ENCODE peak calls at places on chromosomes 16 and 17, in five cellular contexts. Z is CD4-positive, alpha-beta T cell; Q is NCI-H69; C is HFFc6; I is CD4-positive, alpha-beta memory T cell. E is an unnamed sample.

GRCh38 chr16:3979070-3979469 is 98.6 kb upstream of the CREBBP start:
- DNase-seq in Z (no peak), Q (no peak), C (no peak), I (no peak), E (no peak)

GRCh38 chr16:89658221-89658879 is 714 bp downstream of the SPATA33 start:
- DNase-seq in Z (no peak), Q (peak; percentile 35), C (no peak), I (no peak), E (no peak)

GRCh38 chr16:2799852-2800226 is 1.6 kb downstream of the PRSS41 start:
- DNase-seq in Z (no peak), Q (peak; percentile 86), C (no peak), I (no peak), E (no peak)

GRCh38 chr16:49484454-49484853 is 110.8 kb downstream of the C16orf78 start:
- DNase-seq in Z (peak; percentile 29), Q (peak; percentile 61), C (no peak), I (no peak), E (no peak)

GRCh38 chr17:75634376-75634740 is 1.1 kb downstream of the SMIM5 start:
- DNase-seq in Z (no peak), Q (no peak), C (no peak), I (no peak), E (no peak)

GRCh38 chr16:35574454-35575431 is 2115.3 kb downstream of the TP53TG3F start:
- DNase-seq in Z (no peak), Q (no peak), C (no peak), I (no peak), E (no peak)

GRCh38 chr16:24539850-24540484 is 601 bp downstream of the RBBP6 start:
- DNase-seq in Z (no peak), Q (peak; percentile 87), C (no peak), I (no peak), E (peak; percentile 47)

GRCh38 chr17:80486692-80487091 is 10.3 kb upstream of the NPTX1 start:
- DNase-seq in Z (no peak), Q (no peak), C (no peak), I (no peak), E (no peak)

GRCh38 chr17:75575728-75576127 is 11.9 kb upstream of the MYO15B start:
- DNase-seq in Z (no peak), Q (no peak), C (no peak), I (no peak), E (no peak)

GRCh38 chr16:72241930-72242329 is 70.0 kb upstream of the PMFBP1 start:
- DNase-seq in Z (no peak), Q (peak; percentile 61), C (peak; percentile 54), I (no peak), E (no peak)

GRCh38 chr17:60135951-60136666 is 13.7 kb upstream of the CA4 start:
- DNase-seq in Z (no peak), Q (peak; percentile 19), C (no peak), I (no peak), E (no peak)

GRCh38 chr16:30904114-30904780 is 7.8 kb downstream of the CTF1 start:
- DNase-seq in Z (no peak), Q (no peak), C (no peak), I (no peak), E (no peak)

GRCh38 chr16:1990336-1991134 is 765 bp downstream of the SYNGR3 start:
- DNase-seq in Z (peak; percentile 52), Q (peak; percentile 83), C (no peak), I (no peak), E (no peak)

GRCh38 chr16:88619859-88620655 is 18.3 kb upstream of the IL17C start:
- DNase-seq in Z (peak; percentile 66), Q (no peak), C (no peak), I (peak; percentile 92), E (no peak)

GRCh38 chr16:15827299-15827698 is 29.5 kb downstream of the MYH11 start:
- DNase-seq in Z (no peak), Q (no peak), C (no peak), I (no peak), E (no peak)

GRCh38 chr17:8393470-8394231 is 4.0 kb downstream of the RNF222 start:
- DNase-seq in Z (peak; percentile 21), Q (peak; percentile 4), C (no peak), I (peak; percentile 54), E (no peak)

GRCh38 chr16:12637002-12637401 is 166.7 kb downstream of the CPPED1 start:
- DNase-seq in Z (no peak), Q (peak; percentile 34), C (no peak), I (no peak), E (no peak)

GRCh38 chr16:25941800-25942558 is 250.2 kb downstream of the HS3ST4 start:
- DNase-seq in Z (no peak), Q (no peak), C (no peak), I (no peak), E (no peak)

GRCh38 chr16:88504489-88505404 is 51.7 kb downstream of the ZFPM1 start:
- DNase-seq in Z (no peak), Q (peak; percentile 81), C (no peak), I (no peak), E (no peak)

GRCh38 chr16:28212532-28212873 is 738 bp upstream of the XPO6 start:
- DNase-seq in Z (no peak), Q (peak; percentile 48), C (peak; percentile 24), I (no peak), E (no peak)

GRCh38 chr16:54297154-54297553 is 10.6 kb upstream of the IRX3 start:
- DNase-seq in Z (no peak), Q (no peak), C (no peak), I (no peak), E (no peak)

GRCh38 chr17:76088868-76089576 is 10.0 kb downstream of the ZACN start:
- DNase-seq in Z (no peak), Q (no peak), C (no peak), I (no peak), E (no peak)

GRCh38 chr17:45013021-45013997 is 38.1 kb downstream of the DCAKD start:
- DNase-seq in Z (no peak), Q (peak; percentile 95), C (no peak), I (no peak), E (no peak)

GRCh38 chr16:27929818-27930217 is 133.7 kb downstream of the GSG1L start:
- DNase-seq in Z (no peak), Q (no peak), C (no peak), I (no peak), E (no peak)

GRCh38 chr17:27038676-27039075 is 255.2 kb upstream of the WSB1 start:
- DNase-seq in Z (no peak), Q (peak; percentile 6), C (no peak), I (no peak), E (peak; percentile 4)

GRCh38 chr17:73646409-73647305 is 2.4 kb upstream of the SDK2 start:
- DNase-seq in Z (peak; percentile 22), Q (peak; percentile 10), C (no peak), I (no peak), E (no peak)

GRCh38 chr17:77100009-77100408 is 40.8 kb upstream of the SEC14L1 start:
- DNase-seq in Z (no peak), Q (no peak), C (no peak), I (no peak), E (no peak)

GRCh38 chr17:77479817-77480508 is 339.2 kb downstream of the SEC14L1 start:
- DNase-seq in Z (no peak), Q (peak; percentile 34), C (no peak), I (no peak), E (no peak)

GRCh38 chr17:82767041-82767754 is 15.3 kb downstream of the TBCD start:
- DNase-seq in Z (peak; percentile 12), Q (peak; percentile 56), C (no peak), I (peak; percentile 16), E (peak; percentile 38)

GRCh38 chr16:81810894-81811538 is 31.9 kb downstream of the PLCG2 start:
- DNase-seq in Z (no peak), Q (no peak), C (no peak), I (no peak), E (no peak)

GRCh38 chr17:80791758-80792284 is 199.8 kb upstream of the CHMP6 start:
- DNase-seq in Z (no peak), Q (no peak), C (peak; percentile 98), I (peak; percentile 22), E (peak; percentile 21)

GRCh38 chr16:56357765-56358322 is 67.5 kb downstream of the AMFR start:
- DNase-seq in Z (no peak), Q (no peak), C (no peak), I (no peak), E (no peak)